ENCODE peak calls at places on chromosomes 16 and 17, in seven cellular contexts. One of them, this sample, is unnamed.

GRCh38 chr17:59331929-59332889 is 754 bp downstream of the YPEL2 start:
- DNase-seq in T follicular helper cell: no peak
- DNase-seq in stimulated activated CD4-positive, alpha-beta T cell treated with anti-CD3 and anti-CD28 coated beads, Interleukin-4, amount 100 ng/mL, for 1 hour: peak; percentile 32
- DNase-seq in IMR-90: no peak
- DNase-seq in activated T-cell treated with anti-CD3 and anti-CD28 coated beads, Interleukin-2, amount 50 U/mL, for 72 hours: peak; percentile 59
- DNase-seq in NCI-H2029: no peak
- DNase-seq in psoas muscle: peak; percentile 81
- DNase-seq in this sample: no peak

GRCh38 chr17:63132509-63132911 is 166.5 kb downstream of the TANC2 start:
- DNase-seq in NCI-H2029: no peak
- DNase-seq in stimulated activated CD4-positive, alpha-beta T cell treated with anti-CD3 and anti-CD28 coated beads, Interleukin-4, amount 100 ng/mL, for 1 hour: no peak
- DNase-seq in activated T-cell treated with anti-CD3 and anti-CD28 coated beads, Interleukin-2, amount 50 U/mL, for 72 hours: no peak
- DNase-seq in T follicular helper cell: no peak
- DNase-seq in IMR-90: no peak
- DNase-seq in psoas muscle: no peak
- DNase-seq in this sample: no peak

GRCh38 chr16:51159864-51160263 is 8.8 kb upstream of the SALL1 start:
- DNase-seq in T follicular helper cell: no peak
- DNase-seq in psoas muscle: no peak
- DNase-seq in IMR-90: no peak
- DNase-seq in NCI-H2029: no peak
- DNase-seq in stimulated activated CD4-positive, alpha-beta T cell treated with anti-CD3 and anti-CD28 coated beads, Interleukin-4, amount 100 ng/mL, for 1 hour: no peak
- DNase-seq in activated T-cell treated with anti-CD3 and anti-CD28 coated beads, Interleukin-2, amount 50 U/mL, for 72 hours: no peak
- DNase-seq in this sample: no peak

GRCh38 chr16:68866933-68867332 is 23.6 kb downstream of the TANGO6 start:
- DNase-seq in activated T-cell treated with anti-CD3 and anti-CD28 coated beads, Interleukin-2, amount 50 U/mL, for 72 hours: no peak
- DNase-seq in T follicular helper cell: no peak
- DNase-seq in NCI-H2029: no peak
- DNase-seq in stimulated activated CD4-positive, alpha-beta T cell treated with anti-CD3 and anti-CD28 coated beads, Interleukin-4, amount 100 ng/mL, for 1 hour: no peak
- DNase-seq in IMR-90: no peak
- DNase-seq in psoas muscle: no peak
- DNase-seq in this sample: no peak

GRCh38 chr16:77468831-77469230 is 34.0 kb upstream of the ADAMTS18 start:
- DNase-seq in stimulated activated CD4-positive, alpha-beta T cell treated with anti-CD3 and anti-CD28 coated beads, Interleukin-4, amount 100 ng/mL, for 1 hour: no peak
- DNase-seq in T follicular helper cell: no peak
- DNase-seq in activated T-cell treated with anti-CD3 and anti-CD28 coated beads, Interleukin-2, amount 50 U/mL, for 72 hours: no peak
- DNase-seq in NCI-H2029: no peak
- DNase-seq in psoas muscle: no peak
- DNase-seq in IMR-90: no peak
- DNase-seq in this sample: no peak

GRCh38 chr17:57342141-57342540 is 85.8 kb downstream of the MSI2 start:
- DNase-seq in T follicular helper cell: no peak
- DNase-seq in psoas muscle: no peak
- DNase-seq in IMR-90: no peak
- DNase-seq in activated T-cell treated with anti-CD3 and anti-CD28 coated beads, Interleukin-2, amount 50 U/mL, for 72 hours: no peak
- DNase-seq in stimulated activated CD4-positive, alpha-beta T cell treated with anti-CD3 and anti-CD28 coated beads, Interleukin-4, amount 100 ng/mL, for 1 hour: no peak
- DNase-seq in NCI-H2029: no peak
- DNase-seq in this sample: no peak

GRCh38 chr16:14302031-14302398 is 230.9 kb downstream of the MRTFB start:
- DNase-seq in stimulated activated CD4-positive, alpha-beta T cell treated with anti-CD3 and anti-CD28 coated beads, Interleukin-4, amount 100 ng/mL, for 1 hour: no peak
- DNase-seq in IMR-90: peak; percentile 60
- DNase-seq in psoas muscle: peak; percentile 76
- DNase-seq in T follicular helper cell: no peak
- DNase-seq in NCI-H2029: peak; percentile 61
- DNase-seq in activated T-cell treated with anti-CD3 and anti-CD28 coated beads, Interleukin-2, amount 50 U/mL, for 72 hours: peak; percentile 37
- DNase-seq in this sample: no peak

GRCh38 chr16:74896389-74897370 is 88.2 kb downstream of the WDR59 start:
- DNase-seq in T follicular helper cell: no peak
- DNase-seq in IMR-90: peak; percentile 62
- DNase-seq in stimulated activated CD4-positive, alpha-beta T cell treated with anti-CD3 and anti-CD28 coated beads, Interleukin-4, amount 100 ng/mL, for 1 hour: no peak
- DNase-seq in NCI-H2029: no peak
- DNase-seq in psoas muscle: no peak
- DNase-seq in activated T-cell treated with anti-CD3 and anti-CD28 coated beads, Interleukin-2, amount 50 U/mL, for 72 hours: no peak
- DNase-seq in this sample: no peak

GRCh38 chr16:58332997-58333700 is 38.3 kb upstream of the PRSS54 start:
- DNase-seq in stimulated activated CD4-positive, alpha-beta T cell treated with anti-CD3 and anti-CD28 coated beads, Interleukin-4, amount 100 ng/mL, for 1 hour: no peak
- DNase-seq in IMR-90: no peak
- DNase-seq in NCI-H2029: no peak
- DNase-seq in T follicular helper cell: no peak
- DNase-seq in activated T-cell treated with anti-CD3 and anti-CD28 coated beads, Interleukin-2, amount 50 U/mL, for 72 hours: no peak
- DNase-seq in psoas muscle: no peak
- DNase-seq in this sample: no peak

GRCh38 chr16:85570213-85570734 is 42.8 kb upstream of the GSE1 start:
- DNase-seq in NCI-H2029: no peak
- DNase-seq in T follicular helper cell: no peak
- DNase-seq in stimulated activated CD4-positive, alpha-beta T cell treated with anti-CD3 and anti-CD28 coated beads, Interleukin-4, amount 100 ng/mL, for 1 hour: peak; percentile 10
- DNase-seq in IMR-90: no peak
- DNase-seq in activated T-cell treated with anti-CD3 and anti-CD28 coated beads, Interleukin-2, amount 50 U/mL, for 72 hours: no peak
- DNase-seq in psoas muscle: no peak
- DNase-seq in this sample: no peak

GRCh38 chr16:85461814-85462404 is 151.2 kb upstream of the GSE1 start:
- DNase-seq in stimulated activated CD4-positive, alpha-beta T cell treated with anti-CD3 and anti-CD28 coated beads, Interleukin-4, amount 100 ng/mL, for 1 hour: no peak
- DNase-seq in psoas muscle: no peak
- DNase-seq in activated T-cell treated with anti-CD3 and anti-CD28 coated beads, Interleukin-2, amount 50 U/mL, for 72 hours: no peak
- DNase-seq in NCI-H2029: peak; percentile 49
- DNase-seq in T follicular helper cell: no peak
- DNase-seq in IMR-90: peak; percentile 50
- DNase-seq in this sample: no peak

GRCh38 chr16:56019274-56019673 is 144.1 kb upstream of the CES5A start:
- DNase-seq in stimulated activated CD4-positive, alpha-beta T cell treated with anti-CD3 and anti-CD28 coated beads, Interleukin-4, amount 100 ng/mL, for 1 hour: no peak
- DNase-seq in T follicular helper cell: no peak
- DNase-seq in IMR-90: no peak
- DNase-seq in psoas muscle: no peak
- DNase-seq in activated T-cell treated with anti-CD3 and anti-CD28 coated beads, Interleukin-2, amount 50 U/mL, for 72 hours: no peak
- DNase-seq in NCI-H2029: no peak
- DNase-seq in this sample: peak; percentile 89

GRCh38 chr16:11052080-11052808 is 107.9 kb downstream of the CLEC16A start:
- DNase-seq in psoas muscle: no peak
- DNase-seq in stimulated activated CD4-positive, alpha-beta T cell treated with anti-CD3 and anti-CD28 coated beads, Interleukin-4, amount 100 ng/mL, for 1 hour: peak; percentile 45
- DNase-seq in activated T-cell treated with anti-CD3 and anti-CD28 coated beads, Interleukin-2, amount 50 U/mL, for 72 hours: peak; percentile 91
- DNase-seq in NCI-H2029: no peak
- DNase-seq in T follicular helper cell: no peak
- DNase-seq in IMR-90: no peak
- DNase-seq in this sample: no peak

GRCh38 chr17:42334667-42335066 is 46.4 kb downstream of the STAT5A start:
- DNase-seq in T follicular helper cell: no peak
- DNase-seq in stimulated activated CD4-positive, alpha-beta T cell treated with anti-CD3 and anti-CD28 coated beads, Interleukin-4, amount 100 ng/mL, for 1 hour: no peak
- DNase-seq in psoas muscle: no peak
- DNase-seq in activated T-cell treated with anti-CD3 and anti-CD28 coated beads, Interleukin-2, amount 50 U/mL, for 72 hours: no peak
- DNase-seq in IMR-90: no peak
- DNase-seq in NCI-H2029: no peak
- DNase-seq in this sample: no peak

This sample was measured in DMS 273 treated with DMSO at 0.1 percent for 48 hours.